ENCODE peak calls at places on chromosomes 12 and 14, in seven cellular contexts. D is ovary, U is stomach, N is K562, W is SK-N-SH, P is A549, K is upper lobe of left lung. H is an unnamed sample.

GRCh38 chr12:47910486-47910885 is 5.7 kb upstream of the VDR start:
- DNase-seq in U (no peak), N (no peak), W (no peak), D (no peak), P (no peak), K (no peak), H (no peak)

GRCh38 chr12:117100851-117101673 is 1.8 kb upstream of the TESC start:
- DNase-seq in W (no peak), P (no peak), K (no peak), D (no peak), N (no peak), U (no peak), H (no peak)

GRCh38 chr14:45114327-45114726 is 20.0 kb downstream of the FKBP3 start:
- DNase-seq in N (no peak), K (no peak), D (no peak), W (no peak), P (no peak), U (no peak), H (no peak)

GRCh38 chr12:130303781-130304180 is 33.9 kb upstream of the PIWIL1 start:
- DNase-seq in W (no peak), P (no peak), D (no peak), U (no peak), K (no peak), N (no peak), H (peak; percentile 90)

GRCh38 chr12:122866379-122866778 is 29.5 kb downstream of the VPS37B start:
- DNase-seq in U (peak; percentile 71), W (no peak), N (no peak), D (no peak), K (no peak), P (no peak), H (no peak)

GRCh38 chr14:55028066-55028465 is 1.0 kb downstream of the SOCS4 start:
- DNase-seq in N (no peak), D (no peak), U (no peak), P (no peak), K (no peak), W (peak; percentile 11), H (no peak)

GRCh38 chr14:74848768-74849167 is 27.2 kb downstream of the PROX2 start:
- DNase-seq in K (no peak), N (no peak), W (no peak), D (no peak), U (no peak), P (no peak), H (no peak)

GRCh38 chr12:108543642-108544041 is 17.3 kb downstream of the SART3 start:
- DNase-seq in D (no peak), N (no peak), P (no peak), U (no peak), W (no peak), K (no peak), H (peak; percentile 29)

GRCh38 chr12:43292699-43293098 is 259.3 kb downstream of the ADAMTS20 start:
- DNase-seq in W (no peak), N (no peak), D (no peak), U (no peak), K (no peak), P (no peak), H (no peak)

GRCh38 chr12:76032043-76032981 is 736 bp upstream of the PHLDA1 start:
- DNase-seq in N (peak; percentile 73), D (peak; percentile 37), P (peak; percentile 46), U (peak; percentile 49), K (no peak), W (peak; percentile 15), H (peak; percentile 93)

GRCh38 chr14:92511472-92512247 is 1.9 kb upstream of the RIN3 start:
- DNase-seq in U (no peak), P (peak; percentile 97), W (peak; percentile 33), K (no peak), N (no peak), D (no peak), H (no peak)

GRCh38 chr12:9027156-9027555 is 37.8 kb downstream of the KLRG1 start:
- DNase-seq in D (no peak), P (no peak), U (no peak), W (no peak), N (no peak), K (no peak), H (no peak)

GRCh38 chr12:14910090-14910915 is 24.6 kb upstream of the MGP start:
- DNase-seq in W (no peak), P (no peak), U (no peak), N (no peak), K (peak; percentile 22), D (no peak), H (no peak)

GRCh38 chr14:73732006-73732405 is 17.8 kb upstream of the PNMA1 start:
- DNase-seq in D (peak; percentile 3), K (no peak), P (no peak), W (no peak), U (no peak), N (no peak), H (no peak)

GRCh38 chr14:75439989-75440388 is 12.2 kb downstream of the JDP2 start:
- DNase-seq in W (no peak), U (no peak), N (no peak), P (no peak), K (no peak), D (no peak), H (no peak)

GRCh38 chr14:105854600-105855245 is 328.3 kb downstream of the TMEM121 start:
- DNase-seq in D (no peak), U (no peak), W (no peak), P (no peak), K (peak; percentile 66), N (no peak), H (no peak)

GRCh38 chr12:59087077-59087673 is 166.9 kb upstream of the LRIG3 start:
- DNase-seq in U (no peak), P (no peak), N (no peak), W (peak; percentile 13), D (no peak), K (no peak), H (no peak)

GRCh38 chr14:80930095-80930494 is 11.4 kb downstream of the CEP128 start:
- DNase-seq in N (no peak), K (no peak), P (no peak), D (no peak), U (no peak), W (no peak), H (no peak)

GRCh38 chr12:28171356-28172060 is 18.7 kb upstream of the CCDC91 start:
- DNase-seq in U (no peak), D (no peak), P (no peak), K (no peak), N (no peak), W (no peak), H (no peak)

GRCh38 chr12:113049976-113050742 is 6.4 kb upstream of the DTX1 start:
- DNase-seq in N (no peak), P (peak; percentile 63), K (no peak), U (no peak), W (peak; percentile 70), D (no peak), H (no peak)

GRCh38 chr14:75427482-75428229 is at the start of gene JDP2:
- DNase-seq in W (peak; percentile 93), U (peak; percentile 92), N (peak; percentile 40), K (peak; percentile 98), D (peak; percentile 91), P (peak; percentile 64), H (peak; percentile 96)

GRCh38 chr14:63761356-63762117 is 33.7 kb upstream of the SGPP1 start:
- DNase-seq in D (no peak), U (no peak), W (no peak), K (peak; percentile 79), P (no peak), N (no peak), H (no peak)

GRCh38 chr12:3280967-3281366 is 203.8 kb downstream of the TSPAN9 start:
- DNase-seq in N (no peak), U (no peak), P (no peak), W (peak; percentile 66), D (no peak), K (no peak), H (no peak)

GRCh38 chr14:77593501-77593911 is 22.9 kb downstream of the SPTLC2 start:
- DNase-seq in P (no peak), U (no peak), D (no peak), K (no peak), W (no peak), N (no peak), H (no peak)

GRCh38 chr12:54005853-54006699 is 2.7 kb upstream of the HOXC8 start:
- DNase-seq in P (peak; percentile 82), K (peak; percentile 93), W (peak; percentile 93), D (peak; percentile 93), N (peak; percentile 91), U (peak; percentile 93), H (peak; percentile 96)
- TF ChIP-seq EP300 in P (no peak), K (no peak), W (no peak), D (no peak), N (no peak), U (no peak), H (no peak)

GRCh38 chr14:28765907-28766504 is 581 bp upstream of the FOXG1 start:
- DNase-seq in D (peak; percentile 18), K (peak; percentile 76), W (peak; percentile 41), N (peak; percentile 61), U (no peak), P (no peak), H (no peak)
- H3K4me3 ChIP-seq in D (peak overlapping the region; percentile 33), K (no peak overlapping the region), W (no peak overlapping the region), N (peak overlapping the region; percentile 46), U (peak overlapping the region; percentile 28), P (peak overlapping the region; percentile 40), H (peak overlapping the region; percentile 52)

DNA sequence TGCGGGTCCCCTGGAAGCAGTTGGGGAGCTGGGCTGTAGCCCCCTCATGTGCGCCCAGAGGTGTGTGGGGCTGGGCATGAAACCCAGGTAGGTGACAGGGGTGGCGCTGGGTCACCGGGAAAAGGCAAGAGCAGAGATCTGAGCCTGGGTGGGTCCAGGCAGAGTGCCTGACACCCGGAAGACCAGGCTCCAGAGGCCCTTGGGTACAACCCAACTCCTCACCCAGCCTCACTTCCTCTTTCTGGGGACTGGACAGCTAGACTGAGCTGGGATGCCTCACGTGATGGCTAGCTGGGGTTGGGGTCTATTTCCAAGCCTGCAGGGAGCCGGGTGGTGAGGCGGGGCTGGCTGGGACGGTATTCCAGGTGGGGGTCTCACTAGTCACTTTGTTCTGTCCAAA is 16.3 kb upstream of the CYP46A1 start:
- DNase-seq in N (no peak), D (no peak), P (no peak), U (no peak), W (no peak), K (no peak), H (no peak)
- H3K4me1 ChIP-seq in N (peaks cover 6% of the 10 kb centered on the region), D (no peaks in the 10 kb centered on the region), P (peaks cover 17% of the 10 kb centered on the region), U (no peaks in the 10 kb centered on the region), W (peaks cover 7% of the 10 kb centered on the region), K (no peaks in the 10 kb centered on the region), H (no peaks in the 10 kb centered on the region)

GRCh38 chr14:62071029-62071428 is 308.8 kb downstream of the SNAPC1 start:
- DNase-seq in P (no peak), W (no peak), U (no peak), K (no peak), D (no peak), N (no peak), H (no peak)

GRCh38 chr14:62062645-62063044 is 300.4 kb downstream of the SNAPC1 start:
- DNase-seq in W (no peak), P (no peak), K (no peak), D (no peak), N (no peak), U (no peak), H (no peak)

GRCh38 chr14:62064741-62065323 is 302.6 kb downstream of the SNAPC1 start:
- DNase-seq in N (no peak), U (no peak), K (no peak), P (no peak), D (no peak), W (no peak), H (no peak)

DNA sequence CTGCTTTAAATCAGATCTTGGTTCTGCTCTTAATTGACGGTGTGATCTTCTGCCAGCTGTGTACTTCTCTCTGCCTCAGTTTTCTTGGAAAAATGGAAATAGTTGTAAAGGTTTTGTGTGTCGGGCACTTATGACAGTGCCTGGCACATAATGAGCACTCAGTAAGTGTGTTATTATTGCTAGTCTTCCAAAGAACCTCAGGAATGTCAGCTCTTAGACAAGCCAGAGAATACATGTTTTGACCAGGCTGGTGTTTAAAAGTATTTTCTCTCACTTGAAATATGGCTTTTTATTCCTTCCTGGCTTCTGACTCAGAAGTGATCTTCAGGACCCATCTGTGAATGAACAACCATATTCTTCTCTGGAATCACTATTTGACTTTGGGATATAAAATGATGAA is 304.1 kb downstream of the SNAPC1 start:
- DNase-seq in U (no peak), N (no peak), W (no peak), K (no peak), P (no peak), D (no peak), H (no peak)
- TF ChIP-seq EP300 in U (no peak), N (no peak), W (no peak), K (no peak), P (no peak), D (no peak), H (no peak)

H was measured in esophagus muscularis mucosa.